ENCODE peak calls at places on chromosomes 12 and 14, in five cellular contexts. One of them, this sample, is unnamed.

GRCh38 chr12:104555650-104556049 is 98.9 kb downstream of the CHST11 start:
- DNase-seq in HCT116: no peak
- DNase-seq in GM12878: no peak
- DNase-seq in HepG2: no peak
- DNase-seq in K562: no peak
- DNase-seq in this sample: no peak

GRCh38 chr12:65643171-65643570 is 181.1 kb upstream of the HMGA2 start:
- DNase-seq in HCT116: no peak
- DNase-seq in GM12878: no peak
- DNase-seq in HepG2: no peak
- DNase-seq in K562: no peak
- DNase-seq in this sample: no peak

GRCh38 chr14:104280902-104281767 is 142.7 kb downstream of the KIF26A start:
- DNase-seq in HCT116: no peak
- DNase-seq in GM12878: no peak
- DNase-seq in HepG2: no peak
- DNase-seq in K562: no peak
- DNase-seq in this sample: no peak

GRCh38 chr12:116882742-116883141 is 1.5 kb upstream of the HRK start:
- DNase-seq in HCT116: no peak
- DNase-seq in GM12878: no peak
- DNase-seq in HepG2: no peak
- DNase-seq in K562: no peak
- DNase-seq in this sample: no peak

GRCh38 chr14:101103321-101103901 is 199.9 kb upstream of the RTL1 start:
- DNase-seq in HCT116: no peak
- DNase-seq in GM12878: no peak
- DNase-seq in HepG2: no peak
- DNase-seq in K562: no peak
- DNase-seq in this sample: no peak

GRCh38 chr12:42565633-42566032 is 23.9 kb downstream of the PRICKLE1 start:
- DNase-seq in HCT116: no peak
- DNase-seq in GM12878: no peak
- DNase-seq in HepG2: no peak
- DNase-seq in K562: no peak
- DNase-seq in this sample: peak

GRCh38 chr12:98725481-98726247 is 80.6 kb downstream of the APAF1 start:
- DNase-seq in HCT116: peak
- DNase-seq in GM12878: no peak
- DNase-seq in HepG2: peak
- DNase-seq in K562: peak
- DNase-seq in this sample: no peak

GRCh38 chr12:86945685-86946196 is 689.5 kb upstream of the MGAT4C start:
- DNase-seq in HCT116: no peak
- DNase-seq in GM12878: no peak
- DNase-seq in HepG2: no peak
- DNase-seq in K562: no peak
- DNase-seq in this sample: no peak

GRCh38 chr14:100663528-100664052 is 63.1 kb upstream of the DLK1 start:
- DNase-seq in HCT116: no peak
- DNase-seq in GM12878: no peak
- DNase-seq in HepG2: no peak
- DNase-seq in K562: no peak
- DNase-seq in this sample: no peak

GRCh38 chr14:52619692-52620091 is 67.1 kb downstream of the GPR137C start:
- DNase-seq in HCT116: no peak
- DNase-seq in GM12878: no peak
- DNase-seq in HepG2: no peak
- DNase-seq in K562: no peak
- DNase-seq in this sample: no peak

GRCh38 chr12:65565601-65566560 is 258.4 kb upstream of the HMGA2 start:
- DNase-seq in HCT116: no peak
- DNase-seq in GM12878: no peak
- DNase-seq in HepG2: no peak
- DNase-seq in K562: peak
- DNase-seq in this sample: no peak

GRCh38 chr12:66329941-66330340 is 27.6 kb downstream of the HELB start:
- DNase-seq in HCT116: no peak
- DNase-seq in GM12878: no peak
- DNase-seq in HepG2: no peak
- DNase-seq in K562: no peak
- DNase-seq in this sample: no peak

GRCh38 chr12:118187746-118188390 is 51.9 kb downstream of the PEBP1 start:
- DNase-seq in HCT116: no peak
- DNase-seq in GM12878: no peak
- DNase-seq in HepG2: no peak
- DNase-seq in K562: no peak
- DNase-seq in this sample: no peak
- H3K4me3 ChIP-seq in HCT116: no peak
- H3K4me3 ChIP-seq in GM12878: no peak
- H3K4me3 ChIP-seq in HepG2: no peak
- H3K4me3 ChIP-seq in K562: no peak
- H3K4me3 ChIP-seq in this sample: no peak

GRCh38 chr14:34243401-34243800 is 218.6 kb downstream of the SPTSSA start:
- DNase-seq in HCT116: no peak
- DNase-seq in GM12878: no peak
- DNase-seq in HepG2: no peak
- DNase-seq in K562: no peak
- DNase-seq in this sample: no peak

GRCh38 chr14:34250959-34251358 is 211.1 kb downstream of the SPTSSA start:
- DNase-seq in HCT116: no peak
- DNase-seq in GM12878: no peak
- DNase-seq in HepG2: no peak
- DNase-seq in K562: no peak
- DNase-seq in this sample: no peak

GRCh38 chr14:34246206-34246605 is 215.8 kb downstream of the SPTSSA start:
- DNase-seq in HCT116: no peak
- DNase-seq in GM12878: no peak
- DNase-seq in HepG2: no peak
- DNase-seq in K562: no peak
- DNase-seq in this sample: no peak

GRCh38 chr14:34251662-34252061 is 210.4 kb downstream of the SPTSSA start:
- DNase-seq in HCT116: no peak
- DNase-seq in GM12878: no peak
- DNase-seq in HepG2: no peak
- DNase-seq in K562: no peak
- DNase-seq in this sample: no peak

GRCh38 chr14:34247605-34248004 is 214.4 kb downstream of the SPTSSA start:
- DNase-seq in HCT116: no peak
- DNase-seq in GM12878: no peak
- DNase-seq in HepG2: no peak
- DNase-seq in K562: no peak
- DNase-seq in this sample: no peak
- TF ChIP-seq ATF3 in HCT116: no peak
- TF ChIP-seq ATF3 in GM12878: no peak
- TF ChIP-seq ATF3 in HepG2: no peak
- TF ChIP-seq ATF3 in K562: no peak
- TF ChIP-seq ATF3 in this sample: no peak

DNA sequence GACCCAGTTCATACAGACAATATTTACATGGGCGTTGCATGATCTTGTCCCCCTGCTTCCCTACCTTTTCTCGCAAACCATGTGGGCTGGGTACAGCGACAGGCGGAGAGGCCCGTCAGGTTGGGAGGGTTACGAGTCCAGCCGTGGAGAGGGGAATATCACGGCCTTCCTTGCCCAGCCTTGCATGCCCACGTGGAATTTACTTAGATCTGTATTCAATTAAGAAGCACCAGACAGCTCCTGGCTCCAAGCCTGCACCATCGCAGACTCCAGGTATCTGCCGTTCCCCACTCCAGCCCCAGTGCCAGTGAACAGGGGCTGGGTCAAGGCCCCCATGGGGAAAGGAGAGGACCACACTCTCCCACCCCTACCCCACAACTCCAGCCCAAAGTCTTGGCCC is 29.8 kb downstream of the BCL11B start:
- DNase-seq in HCT116: no peak
- DNase-seq in GM12878: no peak
- DNase-seq in HepG2: no peak
- DNase-seq in K562: no peak
- DNase-seq in this sample: no peak
- H3K4me3 ChIP-seq in HCT116: no peak
- H3K4me3 ChIP-seq in GM12878: no peak
- H3K4me3 ChIP-seq in HepG2: no peak
- H3K4me3 ChIP-seq in K562: no peak
- H3K4me3 ChIP-seq in this sample: no peak

DNA sequence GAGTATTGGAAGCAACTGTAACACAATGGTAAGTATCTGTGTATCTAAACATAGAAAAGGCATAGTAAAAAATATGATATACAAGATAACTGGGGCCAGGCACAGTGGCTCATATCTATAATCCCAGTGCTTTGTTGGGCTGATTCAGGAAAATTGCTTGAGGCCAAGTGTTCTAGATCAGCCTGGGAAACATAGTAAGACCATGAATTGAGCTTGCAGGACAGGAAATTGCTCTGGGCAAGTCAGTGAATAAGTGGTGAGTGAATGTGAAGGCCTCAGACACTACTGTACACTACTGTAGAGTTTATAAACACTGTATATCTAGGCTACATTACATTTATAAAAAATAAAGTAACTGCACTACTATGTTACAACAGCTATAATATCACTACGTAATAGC is 75.2 kb downstream of the GPR135 start:
- DNase-seq in HCT116: no peak
- DNase-seq in GM12878: no peak
- DNase-seq in HepG2: no peak
- DNase-seq in K562: no peak
- DNase-seq in this sample: no peak
- TF ChIP-seq ATF3 in HCT116: no peak
- TF ChIP-seq ATF3 in GM12878: no peak
- TF ChIP-seq ATF3 in HepG2: no peak
- TF ChIP-seq ATF3 in K562: no peak
- TF ChIP-seq ATF3 in this sample: no peak

DNA sequence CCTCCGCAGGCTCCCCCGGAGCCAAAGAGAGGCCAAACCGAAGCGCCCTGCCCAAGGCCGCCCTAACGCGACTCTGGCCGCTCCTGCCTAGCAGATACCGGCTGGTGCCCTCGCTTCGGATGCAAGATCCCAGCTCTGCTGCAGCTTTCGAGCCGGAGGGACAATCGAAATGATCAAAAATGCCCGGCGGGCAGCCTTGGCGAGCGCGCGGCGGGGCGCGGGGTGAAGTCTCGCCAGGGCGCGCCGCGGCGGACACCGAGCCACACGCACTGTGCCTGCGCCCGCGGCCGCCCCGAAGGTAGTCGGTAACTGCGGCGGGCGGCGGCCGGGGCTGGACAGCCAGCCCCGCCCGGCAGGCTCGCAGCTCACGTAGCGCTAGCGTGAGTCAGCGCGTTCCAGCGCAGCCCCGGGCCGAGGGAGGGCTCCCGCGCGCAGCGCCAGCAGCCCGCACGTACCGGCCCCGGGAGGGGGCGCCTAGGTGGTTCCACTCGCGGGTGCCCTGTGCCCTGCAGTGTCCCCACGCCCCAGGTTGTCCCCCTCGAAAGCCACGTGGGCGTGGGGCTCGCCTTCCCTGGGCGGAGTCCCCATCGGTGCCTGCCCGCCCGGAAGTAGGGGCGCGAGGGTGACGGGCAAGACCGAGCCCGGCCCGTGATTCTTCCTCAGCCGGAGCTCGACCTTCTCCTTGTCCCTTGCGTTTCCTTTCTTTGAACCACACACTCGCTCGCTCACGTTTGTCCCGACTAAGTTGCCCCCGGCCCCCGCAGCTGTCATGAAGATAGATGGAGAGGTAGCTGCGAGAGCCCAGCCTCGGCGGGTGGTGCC is 109.3 kb upstream of the EGLN3 start:
- DNase-seq in HCT116: no peak
- DNase-seq in GM12878: no peak
- DNase-seq in HepG2: peak
- DNase-seq in K562: peak
- DNase-seq in this sample: no peak
- H3K4me3 ChIP-seq in HCT116: peak
- H3K4me3 ChIP-seq in GM12878: peak
- H3K4me3 ChIP-seq in HepG2: peak
- H3K4me3 ChIP-seq in K562: peak
- H3K4me3 ChIP-seq in this sample: peak

GRCh38 chr14:51474854-51475253 is 176.9 kb upstream of the FRMD6 start:
- DNase-seq in HCT116: no peak
- DNase-seq in GM12878: no peak
- DNase-seq in HepG2: no peak
- DNase-seq in K562: no peak
- DNase-seq in this sample: no peak
- TF ChIP-seq ATF3 in HCT116: no peak
- TF ChIP-seq ATF3 in GM12878: no peak
- TF ChIP-seq ATF3 in HepG2: no peak
- TF ChIP-seq ATF3 in K562: no peak
- TF ChIP-seq ATF3 in this sample: no peak

GRCh38 chr12:109552971-109553370 is 20.3 kb downstream of the MMAB start:
- DNase-seq in HCT116: no peak
- DNase-seq in GM12878: no peak
- DNase-seq in HepG2: no peak
- DNase-seq in K562: no peak
- DNase-seq in this sample: no peak

GRCh38 chr12:109551108-109551507 is 22.2 kb downstream of the MMAB start:
- DNase-seq in HCT116: no peak
- DNase-seq in GM12878: no peak
- DNase-seq in HepG2: no peak
- DNase-seq in K562: no peak
- DNase-seq in this sample: no peak

GRCh38 chr12:109548258-109548657 is 25.0 kb downstream of the MMAB start:
- DNase-seq in HCT116: no peak
- DNase-seq in GM12878: no peak
- DNase-seq in HepG2: no peak
- DNase-seq in K562: no peak
- DNase-seq in this sample: no peak

GRCh38 chr12:109549613-109550309 is 23.5 kb downstream of the MMAB start:
- DNase-seq in HCT116: no peak
- DNase-seq in GM12878: no peak
- DNase-seq in HepG2: no peak
- DNase-seq in K562: no peak
- DNase-seq in this sample: no peak

DNA sequence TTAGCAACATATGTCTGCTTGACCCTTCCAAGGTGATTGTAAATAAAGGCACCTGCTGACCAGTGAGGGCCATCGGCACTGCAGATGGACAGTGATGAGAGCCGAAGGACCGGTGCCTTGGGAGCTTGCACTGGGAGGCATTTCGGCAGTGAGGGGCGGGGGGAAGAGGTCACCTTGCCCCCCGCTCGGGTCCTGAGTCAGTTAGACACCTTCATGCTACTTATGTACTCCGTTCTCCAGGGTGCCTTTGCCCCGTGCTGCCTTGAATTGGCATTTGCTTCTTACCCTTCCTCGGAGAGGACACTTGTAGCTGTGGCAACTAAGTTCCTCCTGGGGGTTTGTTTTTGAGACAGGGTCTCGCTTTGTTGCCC is 23.0 kb downstream of the MMAB start:
- DNase-seq in HCT116: no peak
- DNase-seq in GM12878: no peak
- DNase-seq in HepG2: no peak
- DNase-seq in K562: no peak
- DNase-seq in this sample: no peak
- H3K4me3 ChIP-seq in HCT116: no peak
- H3K4me3 ChIP-seq in GM12878: no peak
- H3K4me3 ChIP-seq in HepG2: no peak
- H3K4me3 ChIP-seq in K562: no peak
- H3K4me3 ChIP-seq in this sample: no peak

This sample was measured in H1.